ENCODE peak calls at places on chromosome 9, in eight cellular contexts. H, B, C, K, F, T, S and Z are unnamed samples.

GRCh38 chr9:93198117-93198838 is 14.3 kb downstream of the WNK2 start:
- DNase-seq in H (no peak), B (no peak), C (no peak), K (no peak), F (peak; percentile 30), T (no peak), S (peak; percentile 55), Z (no peak)

GRCh38 chr9:137313956-137314560 is 12.0 kb upstream of the NRARP start:
- DNase-seq in H (no peak), B (no peak), C (no peak), K (no peak), F (no peak), T (no peak), S (peak; percentile 25), Z (no peak)

GRCh38 chr9:20349568-20349967 is 272.7 kb downstream of the MLLT3 start:
- DNase-seq in H (no peak), B (no peak), C (no peak), K (no peak), F (no peak), T (no peak), S (no peak), Z (no peak)

GRCh38 chr9:3708751-3709150 is 182.9 kb upstream of the RFX3 start:
- DNase-seq in H (no peak), B (no peak), C (no peak), K (no peak), F (peak; percentile 65), T (no peak), S (peak; percentile 17), Z (no peak)

GRCh38 chr9:91720746-91721705 is 229.0 kb downstream of the ROR2 start:
- DNase-seq in H (no peak), B (no peak), C (no peak), K (no peak), F (no peak), T (peak; percentile 52), S (no peak), Z (no peak)

GRCh38 chr9:133004091-133005072 is 25.9 kb downstream of the GFI1B start:
- DNase-seq in H (no peak), B (no peak), C (no peak), K (no peak), F (no peak), T (no peak), S (no peak), Z (no peak)

GRCh38 chr9:132857031-132857430 is 21.1 kb downstream of the AK8 start:
- DNase-seq in H (no peak), B (no peak), C (no peak), K (peak; percentile 80), F (no peak), T (no peak), S (no peak), Z (no peak)

GRCh38 chr9:135617538-135617900 is 21.8 kb downstream of the GLT6D1 start:
- DNase-seq in H (no peak), B (no peak), C (no peak), K (no peak), F (no peak), T (no peak), S (no peak), Z (no peak)

GRCh38 chr9:132456241-132456640 is 46.2 kb downstream of the CFAP77 start:
- DNase-seq in H (no peak), B (no peak), C (no peak), K (no peak), F (no peak), T (no peak), S (no peak), Z (no peak)

GRCh38 chr9:74951725-74952151 is 974 bp downstream of the C9orf40 start:
- DNase-seq in H (peak; percentile 25), B (no peak), C (peak; percentile 44), K (peak; percentile 57), F (peak; percentile 10), T (peak; percentile 57), S (no peak), Z (no peak)

GRCh38 chr9:123269316-123269715 is 930 bp upstream of the STRBP start:
- DNase-seq in H (no peak), B (no peak), C (no peak), K (no peak), F (no peak), T (no peak), S (no peak), Z (no peak)

GRCh38 chr9:20835364-20836286 is 151.6 kb downstream of the FOCAD start:
- DNase-seq in H (no peak), B (no peak), C (no peak), K (no peak), F (no peak), T (no peak), S (peak; percentile 8), Z (no peak)

GRCh38 chr9:127838375-127839078 is 15.9 kb downstream of the ENG start:
- DNase-seq in H (no peak), B (no peak), C (no peak), K (peak; percentile 82), F (no peak), T (no peak), S (no peak), Z (no peak)

GRCh38 chr9:98551511-98552286 is 157.0 kb downstream of the GABBR2 start:
- DNase-seq in H (no peak), B (no peak), C (no peak), K (no peak), F (no peak), T (peak; percentile 32), S (no peak), Z (no peak)

GRCh38 chr9:126804198-126804695 is 593 bp upstream of the ZBTB43 start:
- DNase-seq in H (no peak), B (no peak), C (no peak), K (no peak), F (no peak), T (no peak), S (no peak), Z (no peak)